ENCODE peak calls at places on chromosomes 16 and 17, in ten cellular contexts. A is HFFc6, B is uterus, Y is endothelial cell, P is right atrium auricular region, N is cardiac fibroblast, E is CD14-positive monocyte, R is fibroblast of lung, H is BJ, I is body of pancreas. Z is an unnamed sample.

GRCh38 chr17:2202302-2202995 is 101.1 kb downstream of the SMG6 start:
- DNase-seq in N (no peak), R (no peak), I (peak), B (no peak), A (no peak), E (no peak), H (no peak), P (peak), Y (no peak), Z (no peak)

GRCh38 chr16:14092579-14092978 is 21.5 kb downstream of the MRTFB start:
- DNase-seq in E (no peak), A (no peak), B (no peak), I (no peak), H (no peak), R (peak), P (no peak), Y (no peak), N (no peak), Z (no peak)

GRCh38 chr17:59771093-59771492 is 63.6 kb downstream of the VMP1 start:
- DNase-seq in I (no peak), H (no peak), A (no peak), N (no peak), R (no peak), P (no peak), B (no peak), E (no peak), Y (no peak), Z (no peak)

GRCh38 chr17:74770498-74771318 is 5.4 kb downstream of the NAT9 start:
- DNase-seq in P (peak), E (no peak), H (no peak), Y (peak), I (peak), N (peak), A (peak), R (no peak), B (no peak), Z (peak)

GRCh38 chr17:17116406-17116805 is 74.1 kb downstream of the MPRIP start:
- DNase-seq in E (no peak), N (no peak), Y (no peak), B (no peak), H (no peak), P (no peak), A (no peak), R (no peak), I (no peak), Z (no peak)

GRCh38 chr16:20409398-20410152 is at the start of gene ACSM5:
- DNase-seq in H (no peak), P (peak), E (peak), Y (no peak), N (peak), I (peak), B (peak), A (no peak), R (no peak), Z (peak)

GRCh38 chr16:57600048-57600835 is 28.2 kb upstream of the ADGRG1 start:
- DNase-seq in Y (peak), E (no peak), A (no peak), N (peak), B (no peak), P (no peak), I (peak), H (no peak), R (no peak), Z (peak)

GRCh38 chr16:14955546-14956231 is 18.4 kb downstream of the NPIPA1 start:
- DNase-seq in E (no peak), H (no peak), P (no peak), N (no peak), A (no peak), B (no peak), R (no peak), Y (no peak), I (peak), Z (peak)

GRCh38 chr16:68892214-68892613 is 48.9 kb downstream of the TANGO6 start:
- DNase-seq in H (no peak), B (no peak), E (no peak), Y (no peak), A (no peak), R (no peak), I (no peak), N (no peak), P (no peak), Z (no peak)

GRCh38 chr16:11079657-11080187 is 135.4 kb downstream of the CLEC16A start:
- DNase-seq in P (no peak), H (peak), N (peak), B (no peak), E (no peak), A (peak), Y (no peak), I (no peak), R (peak), Z (no peak)

GRCh38 chr17:64162575-64162974 is 32.6 kb upstream of the ERN1 start:
- DNase-seq in Y (no peak), H (no peak), B (no peak), R (no peak), P (no peak), E (no peak), A (no peak), I (no peak), N (no peak), Z (no peak)

GRCh38 chr16:2159052-2159838 is 3.7 kb downstream of the TRAF7 start:
- DNase-seq in B (peak), E (no peak), N (peak), P (peak), I (no peak), R (peak), Y (no peak), H (no peak), A (no peak), Z (no peak)

GRCh38 chr17:73840829-73841228 is 196.6 kb upstream of the SDK2 start:
- DNase-seq in Y (no peak), B (no peak), P (no peak), E (no peak), A (no peak), N (no peak), H (no peak), I (no peak), R (no peak), Z (no peak)

GRCh38 chr17:38724337-38724988 is 5.7 kb upstream of the CISD3 start:
- DNase-seq in P (no peak), N (no peak), E (no peak), B (no peak), Y (no peak), I (peak), A (no peak), H (no peak), R (no peak), Z (no peak)

GRCh38 chr17:7173687-7174602 is 5.2 kb downstream of the ASGR1 start:
- DNase-seq in B (peak), I (peak), P (no peak), Y (peak), A (no peak), N (peak), R (peak), E (peak), H (no peak), Z (peak)

GRCh38 chr16:68760671-68761275 is 23.7 kb downstream of the CDH1 start:
- DNase-seq in H (no peak), B (no peak), R (peak), E (peak), N (peak), I (peak), Y (no peak), P (no peak), A (peak), Z (peak)

GRCh38 chr17:79249945-79250521 is 175.4 kb downstream of the ENGASE start:
- DNase-seq in N (no peak), I (no peak), A (no peak), P (no peak), Y (no peak), R (no peak), B (no peak), H (no peak), E (no peak), Z (no peak)

GRCh38 chr16:59886021-59886420 is 1151.9 kb upstream of the GOT2 start:
- DNase-seq in Y (no peak), I (peak), E (no peak), H (peak), B (peak), A (peak), P (peak), R (peak), N (peak), Z (no peak)

GRCh38 chr16:69888005-69888560 is 63.1 kb upstream of the CLEC18A start:
- DNase-seq in Y (no peak), P (no peak), E (no peak), N (no peak), R (no peak), B (no peak), A (no peak), H (no peak), I (no peak), Z (peak)

GRCh38 chr16:29899516-29900101 is at the start of gene SEZ6L2:
- DNase-seq in R (peak), Y (peak), I (peak), H (peak), A (peak), B (peak), P (peak), E (no peak), N (peak), Z (no peak)

GRCh38 chr17:10843806-10844205 is 5.9 kb upstream of the PIRT start:
- DNase-seq in N (peak), E (no peak), R (peak), B (no peak), H (no peak), A (no peak), I (no peak), Y (no peak), P (no peak), Z (no peak)

GRCh38 chr17:56633681-56634080 is 40.2 kb downstream of the NOG start:
- DNase-seq in N (no peak), A (no peak), H (no peak), R (no peak), P (no peak), Y (no peak), I (no peak), B (no peak), E (no peak), Z (no peak)

GRCh38 chr17:56624315-56624714 is 30.8 kb downstream of the NOG start:
- DNase-seq in R (no peak), A (no peak), E (no peak), I (no peak), B (no peak), N (no peak), H (no peak), P (no peak), Y (no peak), Z (no peak)

GRCh38 chr17:56624947-56625346 is 31.4 kb downstream of the NOG start:
- DNase-seq in P (no peak), R (no peak), B (no peak), I (no peak), A (no peak), H (no peak), N (no peak), E (no peak), Y (no peak), Z (no peak)

GRCh38 chr17:56630202-56630601 is 36.7 kb downstream of the NOG start:
- DNase-seq in B (no peak), N (no peak), E (no peak), Y (no peak), I (no peak), R (no peak), P (no peak), H (no peak), A (no peak), Z (no peak)

GRCh38 chr17:56629450-56630187 is 36.1 kb downstream of the NOG start:
- DNase-seq in P (no peak), I (no peak), N (peak), E (no peak), H (no peak), Y (peak), R (peak), B (no peak), A (peak), Z (no peak)
- TF ChIP-seq CTCF in P (no peak), I (no peak), N (peak), E (peak), H (peak), Y (no peak), R (peak), B (no peak), A (peak), Z (no peak)

GRCh38 chr17:44353656-44354331 is 8.7 kb downstream of the GRN start:
- DNase-seq in E (no peak), A (no peak), R (no peak), Y (no peak), H (no peak), I (peak), N (no peak), B (no peak), P (no peak), Z (peak)

GRCh38 chr17:44356241-44356640 is 7.4 kb downstream of the FAM171A2 start:
- DNase-seq in N (no peak), E (no peak), R (no peak), B (no peak), P (no peak), Y (no peak), A (no peak), I (no peak), H (no peak), Z (no peak)

GRCh38 chr17:44355310-44355640 is 8.4 kb downstream of the FAM171A2 start:
- DNase-seq in P (no peak), I (no peak), R (no peak), B (no peak), N (no peak), E (no peak), A (no peak), Y (no peak), H (no peak), Z (no peak)

GRCh38 chr17:44355642-44356099 is 8.0 kb downstream of the FAM171A2 start:
- DNase-seq in B (no peak), N (no peak), A (no peak), R (no peak), I (no peak), E (no peak), Y (no peak), H (no peak), P (no peak), Z (no peak)

DNA sequence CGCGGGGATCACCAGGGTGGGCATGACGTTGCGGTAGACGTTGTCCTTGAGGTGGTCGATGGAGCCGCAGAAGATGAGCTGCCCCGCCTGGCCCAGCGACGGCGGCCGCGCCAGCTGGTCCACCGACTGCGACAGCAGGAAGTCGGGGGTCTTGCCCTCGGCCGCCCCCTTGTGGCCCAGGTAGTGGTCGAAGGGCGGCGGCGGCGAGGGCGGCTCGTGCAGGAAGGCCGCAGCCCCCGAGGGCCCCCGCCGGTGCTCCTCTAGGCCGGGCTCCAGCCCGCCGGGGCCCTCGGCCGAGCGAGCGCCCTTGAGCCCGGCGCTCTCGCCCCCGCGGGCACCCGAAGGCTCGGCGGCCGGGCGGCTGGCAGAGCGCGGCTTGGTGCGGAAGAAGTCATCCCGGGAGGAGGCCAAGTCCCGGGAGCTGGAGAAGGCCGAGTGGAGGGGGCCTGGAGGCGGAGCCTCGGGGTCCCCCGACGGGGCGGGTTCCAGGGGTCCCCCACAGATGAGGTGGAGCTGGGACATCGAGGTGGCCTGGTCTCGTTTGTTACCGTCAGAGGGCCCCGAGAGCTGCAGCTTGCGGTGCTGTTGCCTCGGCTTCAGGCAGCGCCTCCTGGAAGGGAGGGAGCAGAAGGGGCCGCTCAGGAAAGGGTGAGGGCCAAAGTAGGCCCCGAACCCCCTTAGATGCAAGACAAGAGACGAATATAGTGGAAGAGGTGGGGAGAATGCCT is 8.9 kb downstream of the FAM171A2 start:
- DNase-seq in A (no peak), E (no peak), P (no peak), N (no peak), R (no peak), I (peak), B (no peak), Y (peak), H (no peak), Z (peak)
- TF ChIP-seq CTCF in A (peak), E (peak), P (peak), N (peak), R (no peak), I (peak), B (peak), Y (peak), H (peak), Z (peak)

GRCh38 chr17:28597606-28598383 is 1.0 kb downstream of the SPAG5 start:
- DNase-seq in H (no peak), E (no peak), R (no peak), Y (no peak), B (no peak), P (no peak), A (no peak), I (no peak), N (no peak), Z (peak)

GRCh38 chr17:28599311-28600184 is 723 bp upstream of the SPAG5 start:
- DNase-seq in I (peak), P (peak), A (peak), R (peak), N (peak), B (peak), H (peak), E (peak), Y (no peak), Z (peak)

GRCh38 chr17:28598389-28598788 is 436 bp downstream of the SPAG5 start:
- DNase-seq in Y (no peak), H (no peak), P (no peak), E (no peak), B (no peak), I (no peak), A (no peak), R (no peak), N (no peak), Z (no peak)

DNA sequence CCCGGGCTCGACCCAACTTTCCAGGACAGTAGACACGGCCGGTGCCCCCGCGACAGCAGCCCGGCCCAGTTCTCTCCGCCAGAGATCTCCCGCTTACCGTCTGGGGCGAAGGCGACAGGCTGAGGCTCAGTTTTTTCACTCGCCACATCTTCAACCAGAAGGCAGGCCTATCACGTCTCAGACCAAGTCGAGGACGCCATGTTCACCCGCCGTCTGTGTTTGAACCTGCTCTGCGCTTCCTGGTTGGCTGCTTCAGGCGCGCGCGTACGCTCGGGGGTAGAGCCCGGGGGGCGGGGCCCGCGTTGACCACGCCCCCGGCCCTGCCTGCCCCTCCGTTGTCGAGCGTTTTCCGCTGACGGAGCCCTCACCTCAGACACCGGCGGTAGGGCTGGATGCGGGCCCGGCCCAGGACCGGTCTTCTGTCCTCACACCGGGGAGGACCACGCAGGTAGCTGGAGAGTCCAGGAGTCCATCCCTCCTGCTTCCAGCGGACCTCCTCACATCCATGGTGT is at the start of gene SPAG5:
- DNase-seq in P (peak), A (peak), E (peak), H (peak), Y (peak), N (peak), B (peak), R (peak), I (peak), Z (peak)
- TF ChIP-seq CTCF in P (no peak), A (no peak), E (no peak), H (no peak), Y (no peak), N (no peak), B (no peak), R (no peak), I (no peak), Z (no peak)

GRCh38 chr16:48029768-48030167 is 126.0 kb downstream of the ABCC12 start:
- DNase-seq in E (no peak), H (no peak), Y (no peak), N (no peak), R (no peak), B (no peak), A (no peak), P (no peak), I (no peak), Z (no peak)
- TF ChIP-seq CTCF in E (no peak), H (peak), Y (no peak), N (no peak), R (no peak), B (no peak), A (peak), P (no peak), I (no peak), Z (no peak)

DNA sequence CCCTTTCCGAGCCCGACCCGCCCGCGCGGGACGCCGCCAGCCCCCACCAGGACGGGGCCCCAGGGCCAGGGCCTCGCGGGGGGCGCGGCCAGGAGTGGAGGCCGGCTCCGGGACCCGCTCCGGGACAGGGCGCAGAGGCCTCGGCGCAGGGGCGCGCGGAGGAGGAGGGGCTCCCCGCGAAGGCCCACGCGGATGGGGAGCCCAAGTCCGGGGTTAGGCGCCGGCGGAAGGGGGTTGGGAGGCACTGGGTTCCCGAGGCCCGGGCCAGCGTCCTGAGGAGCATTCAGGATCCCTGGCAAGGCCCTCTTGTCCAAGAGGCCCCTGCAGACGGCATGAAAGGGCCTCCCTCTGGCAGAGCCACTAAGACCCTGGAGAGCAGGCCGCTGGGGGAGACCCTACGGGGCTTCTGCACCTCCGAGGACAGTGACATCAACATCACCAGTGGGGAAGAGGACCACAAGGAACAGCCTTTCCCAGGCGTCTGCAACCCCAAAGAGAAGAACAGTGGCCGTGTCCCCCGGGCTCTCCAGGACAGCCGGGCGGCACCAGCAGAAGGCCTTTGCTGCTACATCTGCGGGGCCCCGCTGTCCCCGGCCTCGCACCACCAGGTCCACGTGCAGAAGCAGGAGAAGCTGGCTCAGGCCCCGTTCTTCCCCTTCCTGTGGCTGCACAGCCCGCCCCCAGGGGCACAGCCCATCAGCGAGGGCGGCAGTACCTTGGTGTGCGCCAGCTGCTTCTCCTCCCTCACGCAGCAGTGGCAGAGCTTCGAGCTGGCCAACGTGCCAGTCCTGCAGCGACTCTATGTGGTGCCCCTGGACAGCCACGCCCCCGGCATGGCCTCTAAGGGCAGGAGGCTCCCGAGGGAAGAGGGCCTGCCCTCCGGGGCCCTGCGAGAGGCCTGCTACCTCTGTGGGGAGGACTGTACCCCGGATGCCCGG is 58.1 kb upstream of the CIBAR2 start:
- DNase-seq in P (no peak), H (no peak), R (no peak), B (no peak), Y (no peak), E (no peak), A (no peak), N (no peak), I (no peak), Z (no peak)
- TF ChIP-seq CTCF in P (no peak), H (no peak), R (no peak), B (no peak), Y (no peak), E (no peak), A (no peak), N (no peak), I (no peak), Z (no peak)

GRCh38 chr17:40422990-40423611 is 5.4 kb upstream of the TOP2A start:
- DNase-seq in P (no peak), E (no peak), R (no peak), N (no peak), A (no peak), Y (no peak), H (no peak), B (no peak), I (no peak), Z (no peak)
- TF ChIP-seq CTCF in P (no peak), E (no peak), R (no peak), N (peak), A (peak), Y (no peak), H (no peak), B (no peak), I (no peak), Z (no peak)

GRCh38 chr17:29589524-29590260 is at the start of gene GIT1:
- DNase-seq in E (peak), P (no peak), I (peak), H (no peak), Y (peak), R (peak), A (peak), B (peak), N (peak), Z (peak)
- TF ChIP-seq CTCF in E (no peak), P (peak), I (no peak), H (no peak), Y (no peak), R (no peak), A (peak), B (peak), N (no peak), Z (peak)